ENCODE peak calls at places on chromosomes 5 and 9, in five cellular contexts. Y is psoas muscle; Q is ovary; W is CD4-positive, alpha-beta memory T cell; P is CD8-positive, alpha-beta memory T cell. R is an unnamed sample. For H3K4me1, H3K36me3 and H3K9me3, the result is how much of the 10 kb centered on the place peaks cover.

GRCh38 chr5:14323466-14323865 is 180.3 kb downstream of the TRIO start:
- DNase-seq in Y (no peak), W (no peak), P (no peak), Q (no peak), R (no peak)

GRCh38 chr9:99059074-99059894 is 45.6 kb upstream of the TGFBR1 start:
- DNase-seq in W (peak), P (peak), Q (no peak), Y (no peak), R (peak)

GRCh38 chr5:15003511-15003920 is 131.9 kb upstream of the ANKH start:
- DNase-seq in P (peak), Q (peak), W (peak), Y (peak), R (peak)

GRCh38 chr5:65102826-65103673 is 334.3 kb downstream of the CWC27 start:
- DNase-seq in P (peak), W (peak), Y (peak), Q (peak), R (peak)

GRCh38 chr5:68137451-68138190 is 77.9 kb upstream of the PIK3R1 start:
- DNase-seq in P (no peak), Q (no peak), W (no peak), Y (no peak), R (no peak)

GRCh38 chr5:148826082-148826971 is at the start of gene ADRB2:
- DNase-seq in P (peak), W (peak), Y (peak), Q (peak), R (peak)

GRCh38 chr9:132602207-132602606 is 19.8 kb downstream of the BARHL1 start:
- DNase-seq in W (no peak), Y (no peak), P (no peak), Q (no peak), R (no peak)

GRCh38 chr9:38018964-38019602 is 49.9 kb downstream of the SHB start:
- DNase-seq in Q (no peak), P (no peak), Y (no peak), W (no peak), R (no peak)

GRCh38 chr9:127923771-127924170 is 6.8 kb downstream of the PIP5KL1 start:
- DNase-seq in Q (no peak), P (no peak), Y (no peak), W (no peak), R (no peak)

GRCh38 chr9:4491621-4491975 is 1.3 kb downstream of the SLC1A1 start:
- DNase-seq in Y (no peak), P (no peak), Q (no peak), W (no peak), R (peak)

GRCh38 chr5:5344051-5344571 is 78.4 kb upstream of the ICE1 start:
- DNase-seq in P (no peak), W (no peak), Y (no peak), Q (no peak), R (no peak)
- H3K4me1 ChIP-seq in P (under half), W (under half), Y (under half), Q (under half), R (under half)

DNA sequence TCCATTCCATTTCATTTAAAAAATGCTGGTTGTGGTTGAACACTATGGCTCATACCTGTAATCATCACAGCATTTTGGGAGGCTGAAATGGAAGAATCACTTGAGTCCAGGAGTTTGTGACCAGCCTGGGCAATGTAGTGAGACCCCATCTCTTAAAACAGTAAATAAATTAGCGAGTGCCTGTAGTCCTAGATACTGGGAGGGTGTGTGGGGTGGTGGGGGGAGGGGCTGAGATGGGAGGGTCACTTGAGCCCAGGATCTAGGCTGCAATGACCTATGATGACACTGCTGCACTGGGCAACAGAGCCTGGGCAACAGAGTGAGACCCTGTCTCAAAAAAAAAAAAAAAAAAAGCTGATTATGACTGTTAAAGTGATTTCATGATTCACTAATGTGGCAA is 29.1 kb downstream of the DDX46 start:
- DNase-seq in P (no peak), Q (no peak), Y (no peak), W (no peak), R (no peak)
- H3K36me3 ChIP-seq in P (half or more), Q (under half), Y (half or more), W (half or more), R (under half)

DNA sequence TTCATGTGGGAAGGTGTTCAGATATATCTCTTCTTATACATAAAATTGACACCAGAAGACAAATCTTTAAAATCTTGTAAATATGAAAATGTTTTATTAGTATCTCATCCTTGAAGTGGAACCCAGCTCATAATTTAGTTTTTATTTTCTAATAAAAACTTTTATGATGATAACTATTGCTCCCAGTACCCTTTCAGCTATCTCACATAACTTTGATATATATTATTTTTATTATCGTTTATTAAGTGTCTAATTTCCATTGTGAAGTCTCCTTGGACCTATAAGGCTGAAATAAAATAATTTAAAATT is 16.0 kb downstream of the PCDHB15 start:
- DNase-seq in Y (no peak), W (no peak), Q (no peak), P (no peak), R (no peak)
- H3K9me3 ChIP-seq in Y (half or more), W (under half), Q (under half), P (under half), R (under half)

DNA sequence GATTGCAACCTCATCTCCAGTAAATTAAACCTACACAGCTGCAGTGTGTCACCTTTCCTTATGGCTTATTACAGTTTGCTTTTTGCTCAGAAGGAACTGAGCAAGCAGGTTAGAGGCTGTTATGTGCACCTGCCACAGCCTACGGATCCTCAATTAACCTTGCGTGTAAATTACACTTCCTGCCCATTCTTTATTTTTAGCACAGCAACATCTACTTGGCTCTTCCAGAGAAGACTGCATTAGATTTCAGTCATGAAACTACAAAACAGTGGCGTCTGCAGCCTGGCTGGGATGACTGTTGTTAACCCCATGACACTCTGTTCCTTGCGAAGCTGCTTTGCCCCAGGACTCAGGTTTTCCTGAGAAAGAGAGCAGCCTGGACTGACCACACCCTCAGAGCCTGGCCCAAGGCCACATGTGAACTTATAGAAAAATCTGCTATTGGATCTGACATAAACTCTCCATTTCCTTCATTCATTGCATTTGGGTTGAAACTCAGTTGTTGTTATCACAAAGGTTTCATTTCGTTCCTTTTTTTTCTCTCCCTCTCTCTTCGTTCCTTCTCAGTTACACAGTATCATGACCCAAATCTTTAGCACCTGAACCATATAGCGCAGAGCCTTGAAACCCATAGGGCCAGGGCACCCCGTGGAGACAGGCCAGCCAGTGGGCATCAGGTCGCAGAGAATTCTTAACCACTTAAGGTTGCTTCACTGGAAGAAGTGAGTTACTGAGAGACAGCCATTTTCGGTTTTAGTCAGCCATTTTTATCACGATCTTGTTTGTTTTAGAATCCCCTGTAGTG is 138.6 kb downstream of the PALM2AKAP2 start:
- DNase-seq in Q (no peak), P (no peak), W (no peak), Y (no peak), R (peak)
- H3K4me1 ChIP-seq in Q (under half), P (under half), W (under half), Y (half or more), R (under half)

GRCh38 chr9:76704601-76705204 is 59.5 kb upstream of the PCA3 start:
- DNase-seq in P (peak), Q (no peak), Y (no peak), W (peak), R (peak)
- H3K36me3 ChIP-seq in P (under half), Q (under half), Y (under half), W (under half), R (under half)

DNA sequence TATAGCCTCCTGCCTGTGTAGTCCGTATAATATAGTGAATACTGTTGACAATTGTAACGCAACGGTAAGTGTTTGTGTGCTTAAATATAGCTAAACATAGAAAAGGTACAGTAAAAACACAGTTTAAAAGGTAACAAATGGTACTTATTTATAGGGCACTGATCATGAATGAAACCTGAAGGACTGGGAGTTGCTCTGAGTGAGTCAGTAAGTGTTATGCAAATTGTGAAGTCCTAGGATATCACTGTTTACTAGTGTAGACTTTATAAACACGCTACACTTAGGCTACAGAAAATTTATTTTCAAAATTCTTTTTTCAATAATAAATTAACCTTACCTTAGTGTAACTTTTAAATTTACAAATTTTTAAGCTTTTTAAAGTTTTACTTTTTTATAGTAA is 1090.1 kb downstream of the CDH9 start:
- DNase-seq in Q (no peak), P (no peak), Y (no peak), W (no peak), R (no peak)
- H3K9me3 ChIP-seq in Q (under half), P (under half), Y (under half), W (under half), R (under half)

R was measured in small intestine.